ENCODE peak calls at places on chromosome 10, in six cellular contexts. K is cardiac fibroblast, N is MV-4-11, X is SJCRH30, O is OCI-LY7, H is HT1080. Z is an unnamed sample.

GRCh38 chr10:85936180-85936579 is 430.4 kb downstream of the GRID1 start:
- DNase-seq in H (no peak), X (no peak), O (no peak), N (no peak), K (no peak), Z (no peak)

GRCh38 chr10:102546606-102547310 is 43.0 kb downstream of the SUFU start:
- DNase-seq in X (no peak), K (no peak), H (no peak), O (no peak), N (peak), Z (no peak)

GRCh38 chr10:22374489-22375126 is 29.3 kb downstream of the SPAG6 start:
- DNase-seq in O (no peak), H (no peak), N (peak), K (no peak), X (no peak), Z (no peak)

GRCh38 chr10:89079991-89080390 is 89.4 kb downstream of the FAS start:
- DNase-seq in X (no peak), K (peak), H (peak), N (no peak), O (no peak), Z (no peak)

GRCh38 chr10:108422286-108422685 is 1257.8 kb upstream of the SORCS1 start:
- DNase-seq in N (peak), X (no peak), O (no peak), K (peak), H (no peak), Z (no peak)

GRCh38 chr10:28503114-28503513 is 29.8 kb upstream of the WAC start:
- DNase-seq in K (no peak), H (peak), O (no peak), N (no peak), X (peak), Z (no peak)

GRCh38 chr10:61475449-61475873 is 22.3 kb upstream of the TMEM26 start:
- DNase-seq in O (no peak), H (peak), X (no peak), K (peak), N (peak), Z (no peak)

GRCh38 chr10:124741281-124741921 is 2.8 kb downstream of the FAM53B start:
- DNase-seq in O (peak), H (peak), X (peak), K (peak), N (peak), Z (peak)

GRCh38 chr10:116664631-116665030 is 43.9 kb downstream of the PNLIPRP2 start:
- DNase-seq in N (no peak), O (no peak), X (no peak), K (no peak), H (no peak), Z (no peak)

GRCh38 chr10:44949127-44949802 is 10.3 kb upstream of the RASSF4 start:
- DNase-seq in X (no peak), O (no peak), N (no peak), K (no peak), H (no peak), Z (peak)

GRCh38 chr10:3906511-3907111 is 121.6 kb upstream of the KLF6 start:
- DNase-seq in N (no peak), X (no peak), O (no peak), H (no peak), K (peak), Z (no peak)

GRCh38 chr10:60521974-60522405 is 132.3 kb upstream of the ANK3 start:
- DNase-seq in H (peak), K (peak), N (no peak), O (no peak), X (peak), Z (no peak)

GRCh38 chr10:37831495-37832333 is 25.7 kb downstream of the ZNF248 start:
- DNase-seq in X (no peak), O (no peak), N (no peak), H (no peak), K (peak), Z (no peak)

GRCh38 chr10:36943534-36943933 is 181.9 kb upstream of the ANKRD30A start:
- DNase-seq in X (no peak), N (no peak), H (no peak), K (no peak), O (no peak), Z (no peak)

GRCh38 chr10:21002097-21002878 is 105.2 kb upstream of the NEBL start:
- DNase-seq in K (peak), X (no peak), N (no peak), H (peak), O (no peak), Z (no peak)

GRCh38 chr10:104862-105565 is 30.2 kb upstream of the ZMYND11 start:
- DNase-seq in N (no peak), O (no peak), H (no peak), X (no peak), K (no peak), Z (peak)

GRCh38 chr10:50367732-50368131 is 116.4 kb upstream of the ASAH2 start:
- DNase-seq in X (peak), N (peak), K (peak), H (peak), O (peak), Z (no peak)

GRCh38 chr10:132492323-132493035 is 45.1 kb upstream of the INPP5A start:
- DNase-seq in H (no peak), N (no peak), O (no peak), K (no peak), X (no peak), Z (no peak)

GRCh38 chr10:104300002-104300735 is 31.2 kb downstream of the GSTO2 start:
- DNase-seq in X (no peak), N (no peak), H (peak), O (no peak), K (peak), Z (no peak)

GRCh38 chr10:118664321-118664720 is 68.9 kb upstream of the PRLHR start:
- DNase-seq in X (no peak), H (no peak), N (no peak), K (no peak), O (no peak), Z (peak)

GRCh38 chr10:71621263-71621751 is 98.3 kb downstream of the C10orf105 start:
- DNase-seq in H (no peak), O (peak), K (no peak), N (no peak), X (no peak), Z (no peak)

GRCh38 chr10:71187600-71187999 is 24.8 kb upstream of the UNC5B start:
- DNase-seq in K (peak), X (no peak), O (no peak), H (no peak), N (no peak), Z (no peak)

GRCh38 chr10:69901623-69902505 is 100.2 kb downstream of the COL13A1 start:
- DNase-seq in N (peak), H (peak), X (peak), O (peak), K (peak), Z (peak)

GRCh38 chr10:80459047-80459865 is 5.1 kb downstream of the TSPAN14 start:
- DNase-seq in X (peak), N (peak), O (peak), K (peak), H (peak), Z (no peak)

GRCh38 chr10:73591935-73592699 is 975 bp upstream of the USP54 start:
- DNase-seq in K (peak), N (peak), X (peak), O (peak), H (peak), Z (peak)

GRCh38 chr10:119217937-119218579 is 10.7 kb downstream of the GRK5 start:
- DNase-seq in K (no peak), O (no peak), X (no peak), N (no peak), H (no peak), Z (no peak)

GRCh38 chr10:81280497-81281479 is 594.2 kb upstream of the NRG3 start:
- DNase-seq in H (peak), X (no peak), N (no peak), O (no peak), K (no peak), Z (no peak)

GRCh38 chr10:124552877-124553276 is 91.3 kb downstream of the LHPP start:
- DNase-seq in K (no peak), H (no peak), X (no peak), N (no peak), O (no peak), Z (no peak)

GRCh38 chr10:76491216-76491615 is 1059.8 kb downstream of the LRMDA start:
- DNase-seq in N (no peak), O (no peak), K (peak), H (no peak), X (no peak), Z (no peak)

GRCh38 chr10:24901686-24902399 is 50.6 kb downstream of the PRTFDC1 start:
- DNase-seq in X (peak), O (no peak), K (peak), N (peak), H (peak), Z (no peak)

GRCh38 chr10:52466464-52466863 is 152.4 kb downstream of the DKK1 start:
- DNase-seq in K (no peak), O (peak), N (no peak), X (peak), H (no peak), Z (no peak)

GRCh38 chr10:74039561-74040145 is 41.7 kb downstream of the VCL start:
- DNase-seq in O (no peak), H (no peak), K (peak), X (peak), N (peak), Z (no peak)

GRCh38 chr10:112779025-112779765 is 170.9 kb upstream of the TCF7L2 start:
- DNase-seq in H (no peak), K (no peak), N (no peak), X (no peak), O (no peak), Z (no peak)

GRCh38 chr10:46016811-46017210 is 13.6 kb downstream of the NCOA4 start:
- DNase-seq in N (no peak), X (no peak), H (no peak), K (no peak), O (no peak), Z (no peak)

GRCh38 chr10:109156396-109156795 is 766.9 kb downstream of the XPNPEP1 start:
- DNase-seq in N (no peak), H (no peak), K (no peak), X (no peak), O (no peak), Z (no peak)

GRCh38 chr10:21694646-21695045 is 160.6 kb downstream of the MLLT10 start:
- DNase-seq in H (no peak), N (no peak), K (no peak), O (no peak), X (no peak), Z (no peak)

Z was measured in Karpas-422.